ENCODE peak calls at places on chromosomes 11 and 22, in six cellular contexts. E, K, N, T, W and C are unnamed samples.

GRCh38 chr11:114262681-114263509 is 33.3 kb upstream of the NNMT start:
- DNase-seq in E (no peak), K (no peak), N (peak), T (peak), W (no peak), C (no peak)

GRCh38 chr11:116134450-116134849 is 630.2 kb upstream of the CADM1 start:
- DNase-seq in E (no peak), K (no peak), N (no peak), T (no peak), W (no peak), C (no peak)

GRCh38 chr11:119614227-119615002 is 114.6 kb downstream of the NECTIN1 start:
- DNase-seq in E (no peak), K (no peak), N (no peak), T (no peak), W (no peak), C (no peak)

GRCh38 chr11:58574851-58575250 is 805 bp downstream of the LPXN start:
- DNase-seq in E (no peak), K (no peak), N (no peak), T (no peak), W (no peak), C (no peak)

GRCh38 chr22:37337204-37337943 is 55.1 kb downstream of the CYTH4 start:
- DNase-seq in E (no peak), K (no peak), N (no peak), T (no peak), W (no peak), C (no peak)

GRCh38 chr11:6626971-6627761 is 7.9 kb upstream of the TPP1 start:
- DNase-seq in E (no peak), K (no peak), N (no peak), T (no peak), W (no peak), C (no peak)

GRCh38 chr11:15745266-15745665 is 611.1 kb downstream of the SOX6 start:
- DNase-seq in E (no peak), K (no peak), N (no peak), T (no peak), W (no peak), C (no peak)

GRCh38 chr11:129117595-129118350 is 74.4 kb downstream of the ARHGAP32 start:
- DNase-seq in E (peak), K (no peak), N (peak), T (peak), W (peak), C (no peak)

GRCh38 chr11:615453-616319 is at the start of gene IRF7:
- DNase-seq in E (peak), K (peak), N (peak), T (peak), W (peak), C (peak)

GRCh38 chr11:85118151-85118550 is 509.0 kb downstream of the DLG2 start:
- DNase-seq in E (no peak), K (no peak), N (no peak), T (no peak), W (no peak), C (no peak)

GRCh38 chr11:59523541-59523940 is 12.2 kb downstream of the OR4D9 start:
- DNase-seq in E (no peak), K (no peak), N (no peak), T (no peak), W (no peak), C (no peak)

GRCh38 chr22:32721328-32722180 is 80.0 kb upstream of the TIMP3 start:
- DNase-seq in E (no peak), K (no peak), N (no peak), T (no peak), W (no peak), C (no peak)

GRCh38 chr11:84865791-84866535 is 761.2 kb downstream of the DLG2 start:
- DNase-seq in E (no peak), K (no peak), N (no peak), T (no peak), W (no peak), C (no peak)

GRCh38 chr11:10373340-10373739 is 68.5 kb downstream of the ADM start:
- DNase-seq in E (no peak), K (no peak), N (no peak), T (peak), W (no peak), C (no peak)

GRCh38 chr11:117970400-117971024 is 15.7 kb upstream of the IL10RA start:
- DNase-seq in E (no peak), K (no peak), N (no peak), T (no peak), W (no peak), C (no peak)

GRCh38 chr11:794766-795637 is 3.1 kb downstream of the SLC25A22 start:
- DNase-seq in E (no peak), K (no peak), N (no peak), T (no peak), W (no peak), C (no peak)

GRCh38 chr11:6941970-6942369 is 15.7 kb downstream of the ZNF215 start:
- DNase-seq in E (no peak), K (no peak), N (no peak), T (no peak), W (no peak), C (no peak)

GRCh38 chr22:46740910-46741785 is 3.1 kb upstream of the CERK start:
- DNase-seq in E (no peak), K (no peak), N (no peak), T (no peak), W (no peak), C (no peak)

GRCh38 chr11:108002476-108002875 is 6.2 kb upstream of the CUL5 start:
- DNase-seq in E (no peak), K (no peak), N (no peak), T (no peak), W (no peak), C (no peak)

GRCh38 chr11:130211781-130212401 is 52.3 kb downstream of the ST14 start:
- DNase-seq in E (no peak), K (no peak), N (no peak), T (no peak), W (no peak), C (no peak)

GRCh38 chr11:12160680-12161079 is 50.3 kb downstream of the MICAL2 start:
- DNase-seq in E (no peak), K (no peak), N (no peak), T (no peak), W (no peak), C (no peak)

GRCh38 chr22:19233189-19233661 is 54.7 kb upstream of the SLC25A1 start:
- DNase-seq in E (no peak), K (no peak), N (no peak), T (no peak), W (no peak), C (no peak)

GRCh38 chr22:38294193-38294592 is 21.4 kb upstream of the TMEM184B start:
- DNase-seq in E (no peak), K (no peak), N (no peak), T (no peak), W (no peak), C (no peak)

GRCh38 chr11:82683029-82683428 is 50.6 kb downstream of the FAM181B start:
- DNase-seq in E (no peak), K (no peak), N (no peak), T (no peak), W (no peak), C (no peak)

GRCh38 chr11:67561971-67562560 is 21.5 kb upstream of the GSTP1 start:
- DNase-seq in E (no peak), K (no peak), N (no peak), T (no peak), W (peak), C (no peak)